ENCODE peak calls at places on chromosomes 1 and 21, in four cellular contexts. K, J, I and P are unnamed samples.

GRCh38 chr1:203673550-203674411 is 47.1 kb downstream of the ATP2B4 start:
- DNase-seq in I (peak), J (peak), K (no peak), P (peak)

GRCh38 chr21:25970254-25970930 is 200.2 kb downstream of the APP start:
- DNase-seq in K (no peak), J (no peak), I (no peak), P (no peak)

GRCh38 chr1:84407524-84408318 is 9.4 kb downstream of the DNASE2B start:
- DNase-seq in K (no peak), I (no peak), J (peak), P (no peak)

GRCh38 chr1:109556563-109556962 is 8.1 kb downstream of the GNAI3 start:
- DNase-seq in K (no peak), J (no peak), I (no peak), P (no peak)

GRCh38 chr1:192832492-192832891 is 23.7 kb downstream of the RGS2 start:
- DNase-seq in J (no peak), K (no peak), I (no peak), P (no peak)

GRCh38 chr1:44664730-44665370 is 9.4 kb downstream of the TMEM53 start:
- DNase-seq in K (no peak), J (no peak), I (no peak), P (no peak)

GRCh38 chr1:84370831-84371394 is 27.4 kb upstream of the DNASE2B start:
- DNase-seq in K (no peak), I (no peak), J (no peak), P (no peak)

GRCh38 chr1:2233468-2233867 is 5.3 kb downstream of the SKI start:
- DNase-seq in K (no peak), J (no peak), I (peak), P (no peak)

GRCh38 chr1:8026153-8026975 is at the start of gene ERRFI1:
- DNase-seq in K (peak), J (peak), I (peak), P (peak)

GRCh38 chr1:1778827-1779675 is 781 bp upstream of the NADK start:
- DNase-seq in I (peak), K (peak), J (peak), P (no peak)

GRCh38 chr1:2279882-2280281 is 51.8 kb downstream of the SKI start:
- DNase-seq in K (no peak), J (no peak), I (no peak), P (no peak)

GRCh38 chr1:47558601-47559593 is 121.1 kb downstream of the FOXD2 start:
- DNase-seq in K (no peak), J (no peak), I (no peak), P (no peak)

GRCh38 chr1:235601087-235601486 is 48.5 kb downstream of the GNG4 start:
- DNase-seq in K (peak), I (peak), J (no peak), P (no peak)

GRCh38 chr1:208211901-208212843 is 32.0 kb downstream of the PLXNA2 start:
- DNase-seq in J (no peak), I (no peak), K (no peak), P (no peak)

GRCh38 chr1:48674641-48675040 is 102.0 kb downstream of the BEND5 start:
- DNase-seq in I (no peak), K (no peak), J (no peak), P (no peak)

GRCh38 chr1:153395136-153395685 is 4.3 kb upstream of the S100A8 start:
- DNase-seq in I (no peak), K (no peak), J (no peak), P (no peak)

GRCh38 chr1:20728371-20729154 is 3.9 kb downstream of the SH2D5 start:
- DNase-seq in I (no peak), K (no peak), J (no peak), P (no peak)

GRCh38 chr1:214970016-214970415 is 112.5 kb upstream of the KCNK2 start:
- DNase-seq in I (no peak), J (no peak), K (no peak), P (no peak)

GRCh38 chr1:242467556-242468145 is 56.8 kb downstream of the PLD5 start:
- DNase-seq in K (peak), I (peak), J (peak), P (no peak)

GRCh38 chr1:228702433-228702832 is 32.8 kb upstream of the RHOU start:
- DNase-seq in K (no peak), J (no peak), I (no peak), P (no peak)

GRCh38 chr1:172132836-172133235 is 287.6 kb upstream of the C1orf105 start:
- DNase-seq in J (no peak), I (no peak), K (no peak), P (no peak)

GRCh38 chr1:36369061-36369470 is 16.7 kb downstream of the STK40 start:
- DNase-seq in I (peak), J (peak), K (peak), P (no peak)

GRCh38 chr1:151849871-151850270 is 3.6 kb downstream of the THEM5 start:
- DNase-seq in J (no peak), I (no peak), K (no peak), P (no peak)

GRCh38 chr1:39129514-39129913 is 75.0 kb upstream of the MACF1 start:
- DNase-seq in K (peak), I (peak), J (no peak), P (no peak)

GRCh38 chr1:115198938-115199337 is 109.6 kb upstream of the TSPAN2 start:
- DNase-seq in I (no peak), J (no peak), K (no peak), P (peak)

GRCh38 chr21:39867198-39867650 is at the start of gene PCP4:
- DNase-seq in I (peak), K (peak), J (peak), P (no peak)

GRCh38 chr21:33897098-33897497 is 18.5 kb downstream of the ATP5PO start:
- DNase-seq in I (no peak), J (no peak), K (no peak), P (no peak)

GRCh38 chr1:64864018-64864945 is 102.1 kb downstream of the JAK1 start:
- DNase-seq in I (no peak), J (peak), K (no peak), P (no peak)

GRCh38 chr1:173507205-173507846 is 30.2 kb downstream of the PRDX6 start:
- DNase-seq in J (no peak), I (peak), K (peak), P (peak)

GRCh38 chr1:164999135-164999534 is 357.4 kb downstream of the LMX1A start:
- DNase-seq in K (no peak), J (no peak), I (no peak), P (no peak)

GRCh38 chr1:208781391-208782035 is 537.3 kb upstream of the PLXNA2 start:
- DNase-seq in I (peak), J (no peak), K (peak), P (no peak)

GRCh38 chr1:193680247-193680923 is 494.0 kb upstream of the B3GALT2 start:
- DNase-seq in I (peak), J (no peak), K (no peak), P (no peak)

GRCh38 chr1:28886731-28887417 is 27.5 kb upstream of the EPB41 start:
- DNase-seq in J (peak), K (peak), I (peak), P (peak)

GRCh38 chr1:44786138-44786840 is 1.7 kb downstream of the BEST4 start:
- DNase-seq in K (peak), I (peak), J (no peak), P (no peak)

GRCh38 chr1:237287876-237288517 is 246.0 kb downstream of the RYR2 start:
- DNase-seq in J (no peak), I (peak), K (no peak), P (no peak)

GRCh38 chr21:46651121-46651520 is 15.6 kb downstream of the PRMT2 start:
- DNase-seq in J (no peak), I (no peak), K (no peak), P (no peak)

GRCh38 chr21:19540287-19540686 is 1136.7 kb upstream of the TMPRSS15 start:
- DNase-seq in J (no peak), K (no peak), I (no peak), P (no peak)

GRCh38 chr1:205543351-205544305 is 39.2 kb downstream of the CDK18 start:
- DNase-seq in K (peak), I (peak), J (peak), P (peak)

DNA sequence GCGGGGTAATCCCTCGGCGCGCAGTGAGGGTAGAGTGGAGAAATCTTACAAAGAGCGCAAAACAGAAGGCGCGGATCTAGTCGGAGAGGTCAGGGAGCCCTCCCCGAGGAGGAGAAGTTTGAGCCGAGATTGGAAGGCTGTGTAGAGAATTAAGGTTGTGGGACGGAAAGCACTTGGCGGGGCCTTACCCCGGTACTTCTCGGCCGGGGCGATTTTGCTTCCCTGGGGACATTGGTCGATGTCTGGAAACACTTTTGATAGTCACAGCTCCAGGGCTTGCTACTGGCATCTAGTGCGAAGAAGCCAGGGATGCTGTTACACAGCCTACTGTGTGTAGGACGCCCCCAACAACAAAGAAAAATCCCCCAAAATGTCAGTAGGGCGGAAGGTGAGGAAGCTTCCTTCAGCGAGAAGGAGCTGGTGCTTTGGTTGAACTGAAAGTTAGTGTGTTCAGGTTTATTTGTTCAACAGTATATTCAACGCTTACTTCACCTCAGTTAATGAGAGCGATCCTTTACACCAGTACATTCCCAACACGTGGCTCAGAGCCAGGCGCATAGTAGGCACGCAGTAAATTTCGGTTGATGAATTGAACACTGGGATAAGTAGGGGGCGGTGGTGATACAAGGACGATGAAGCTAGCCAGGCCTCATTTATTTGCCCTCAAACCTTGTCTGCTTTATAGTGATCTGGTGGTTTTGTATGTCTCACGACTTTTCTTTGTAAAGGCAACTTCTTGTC is 814 bp downstream of the CEP85 start:
- DNase-seq in J (peak), K (peak), I (peak), P (no peak)
- TF ChIP-seq CTCF in J (no peak), K (no peak), I (peak), P (peak)

DNA sequence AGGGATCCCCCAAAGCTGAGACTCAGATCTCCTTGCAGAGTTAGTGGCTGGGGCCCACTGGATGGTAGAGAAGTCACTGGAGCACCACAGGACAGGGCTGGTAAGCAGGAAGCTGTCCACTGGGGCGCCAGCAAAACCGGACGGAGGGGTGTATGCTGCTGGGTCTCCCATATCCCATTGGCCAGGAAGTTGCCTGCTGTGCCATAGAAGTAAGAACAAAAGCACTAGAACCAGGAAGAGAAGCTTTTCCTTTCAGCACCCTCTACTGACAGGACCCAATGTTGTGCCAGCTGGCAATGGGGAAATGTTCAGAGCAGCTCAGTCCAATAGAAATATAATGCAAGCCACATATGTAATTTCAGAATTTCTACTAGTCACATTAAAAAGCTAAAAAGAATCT is 146.6 kb downstream of the SPATA46 start:
- DNase-seq in K (peak), I (peak), J (no peak), P (no peak)
- TF ChIP-seq CTCF in K (peak), I (peak), J (peak), P (no peak)

GRCh38 chr1:231642600-231643332 is 16.2 kb downstream of the DISC1 start:
- DNase-seq in J (no peak), K (no peak), I (no peak), P (no peak)
- TF ChIP-seq CTCF in J (no peak), K (no peak), I (no peak), P (no peak)

GRCh38 chr1:155307247-155307740 is 1.4 kb upstream of the FDPS start:
- DNase-seq in J (no peak), K (peak), I (peak), P (peak)
- TF ChIP-seq CTCF in J (no peak), K (peak), I (peak), P (peak)

GRCh38 chr1:50420689-50421365 is 2.4 kb downstream of the DMRTA2 start:
- DNase-seq in J (no peak), I (peak), K (peak), P (no peak)
- TF ChIP-seq CTCF in J (no peak), I (no peak), K (peak), P (no peak)

GRCh38 chr1:23483327-23484252 is at the start of gene ASAP3:
- DNase-seq in J (no peak), K (peak), I (peak), P (no peak)
- TF ChIP-seq CTCF in J (peak), K (peak), I (peak), P (peak)

DNA sequence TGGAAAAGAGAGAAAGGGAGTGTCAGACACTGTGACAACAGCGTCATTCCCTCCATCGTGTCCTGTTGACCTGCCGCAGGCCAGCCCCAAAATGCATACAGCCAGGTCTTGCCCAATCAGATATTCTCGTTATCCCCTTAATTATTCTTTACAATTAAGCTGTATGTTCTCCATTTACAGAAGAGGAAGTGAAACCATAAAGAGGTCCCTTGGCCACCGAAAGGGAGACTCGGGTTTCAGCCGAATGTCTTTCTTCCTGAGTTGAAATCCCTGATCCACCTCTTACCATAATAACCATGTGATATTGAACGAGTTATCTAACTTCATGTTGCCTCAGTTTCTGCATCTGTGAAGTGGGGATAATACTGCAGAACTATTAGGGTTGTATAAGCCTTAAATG is 70.5 kb downstream of the IGSF21 start:
- DNase-seq in I (no peak), J (no peak), K (no peak), P (no peak)
- TF ChIP-seq CTCF in I (no peak), J (no peak), K (no peak), P (no peak)

DNA sequence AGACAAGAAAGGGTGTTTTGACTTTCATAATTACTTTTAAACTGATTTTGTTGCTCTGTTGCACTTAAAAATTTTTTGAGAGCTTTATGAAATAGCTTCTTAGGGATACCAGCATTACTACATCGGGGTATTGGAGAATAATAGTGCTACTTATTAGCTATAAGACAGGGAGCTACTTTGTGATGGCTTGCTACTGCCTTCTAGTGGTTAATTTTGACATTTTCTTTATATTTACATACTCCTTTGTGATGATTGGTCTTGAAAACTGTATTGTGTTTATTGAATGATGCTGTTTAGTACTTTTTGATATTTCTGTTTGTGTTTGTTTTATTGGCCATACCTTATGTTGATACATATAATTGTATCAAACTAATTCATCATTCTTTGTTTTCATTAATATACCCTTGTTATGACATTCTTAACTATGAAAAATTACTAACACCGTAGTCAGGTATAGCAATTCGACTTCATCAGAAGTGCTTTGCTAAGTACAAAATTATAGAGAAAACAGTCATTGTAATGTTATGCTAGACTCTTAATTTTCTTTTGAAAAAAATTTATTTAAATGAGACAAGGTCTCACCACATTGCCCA is 85.5 kb downstream of the CLIC4 start:
- DNase-seq in K (peak), I (peak), J (no peak), P (peak)
- TF ChIP-seq CTCF in K (peak), I (peak), J (peak), P (peak)

DNA sequence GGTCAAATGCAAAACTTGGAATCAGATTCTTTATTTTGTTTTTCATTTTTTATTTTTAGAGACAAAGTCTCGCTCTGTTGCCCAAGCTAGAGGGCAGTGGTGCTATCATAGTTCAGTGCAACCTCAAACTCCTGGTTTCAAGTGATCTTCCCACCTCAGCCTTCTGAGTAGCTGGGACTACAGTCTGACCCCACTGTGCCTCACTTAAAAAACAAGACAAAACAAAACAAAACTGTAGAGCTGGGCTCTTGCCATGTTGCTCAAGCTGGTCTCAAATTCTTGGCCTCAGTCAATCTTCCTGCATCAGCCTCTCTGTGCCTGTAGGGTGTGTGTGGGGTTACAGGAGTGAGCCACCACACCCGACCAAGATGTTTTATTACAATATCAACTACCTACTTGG is 396.0 kb upstream of the USP24 start:
- DNase-seq in J (peak), I (no peak), K (no peak), P (peak)
- TF ChIP-seq CTCF in J (peak), I (no peak), K (no peak), P (peak)